ENCODE peak calls at places on chromosomes 13 and 19, in six cellular contexts. V is HTR-8/SVneo, Q is RCC 7860, C is ureter, B is heart right ventricle, R is fibroblast of lung. T is an unnamed sample.

GRCh38 chr19:33332248-33332647 is 29.9 kb upstream of the CEBPA start:
- DNase-seq in V (no peak), Q (no peak), C (no peak), B (no peak), R (no peak), T (no peak)

GRCh38 chr13:94546071-94546839 is 49.7 kb downstream of the TGDS start:
- DNase-seq in V (no peak), Q (no peak), C (no peak), B (no peak), R (no peak), T (no peak)

GRCh38 chr13:94345374-94346195 is 133.9 kb downstream of the DCT start:
- DNase-seq in V (no peak), Q (no peak), C (no peak), B (no peak), R (peak), T (no peak)

GRCh38 chr13:99686944-99687382 is 185.7 kb downstream of the TM9SF2 start:
- DNase-seq in V (no peak), Q (no peak), C (no peak), B (no peak), R (no peak), T (no peak)

GRCh38 chr19:23914402-23915286 is at the start of gene ZNF726:
- DNase-seq in V (peak), Q (peak), C (peak), B (peak), R (peak), T (peak)

GRCh38 chr19:13764101-13764807 is at the start of gene MRI1:
- DNase-seq in V (peak), Q (no peak), C (peak), B (peak), R (peak), T (peak)

GRCh38 chr19:32976223-32976805 is 4.3 kb downstream of the FAAP24 start:
- DNase-seq in V (peak), Q (peak), C (peak), B (peak), R (peak), T (no peak)

GRCh38 chr19:56147307-56147706 is 6.2 kb downstream of the ZNF444 start:
- DNase-seq in V (no peak), Q (no peak), C (no peak), B (no peak), R (no peak), T (no peak)

GRCh38 chr19:33752018-33752790 is 44.5 kb upstream of the KCTD15 start:
- DNase-seq in V (no peak), Q (no peak), C (no peak), B (no peak), R (no peak), T (no peak)

GRCh38 chr19:54388001-54388802 is 23.5 kb upstream of the LAIR1 start:
- DNase-seq in V (no peak), Q (no peak), C (no peak), B (no peak), R (no peak), T (peak)

GRCh38 chr19:10748924-10749434 is 31.1 kb downstream of the DNM2 start:
- DNase-seq in V (peak), Q (peak), C (peak), B (no peak), R (no peak), T (no peak)

GRCh38 chr19:45953676-45954075 is 20.0 kb downstream of the NOVA2 start:
- DNase-seq in V (no peak), Q (no peak), C (no peak), B (no peak), R (no peak), T (no peak)

GRCh38 chr19:38529610-38530009 is 88.1 kb downstream of the MAP4K1 start:
- DNase-seq in V (no peak), Q (no peak), C (no peak), B (no peak), R (no peak), T (no peak)

GRCh38 chr19:768424-768823 is 17.5 kb downstream of the MISP start:
- DNase-seq in V (no peak), Q (peak), C (no peak), B (no peak), R (peak), T (no peak)

T was measured in cardiac septum.